ENCODE peak calls at places on chromosomes 2 and 18, in five cellular contexts. M, Q, W, O and J are unnamed samples.

GRCh38 chr18:6566338-6566911 is 151.7 kb upstream of the L3MBTL4 start:
- DNase-seq in M (peak), Q (no peak), W (peak), O (no peak), J (no peak)

GRCh38 chr2:14903709-14904374 is 271.3 kb downstream of the LRATD1 start:
- DNase-seq in M (peak), Q (no peak), W (peak), O (peak), J (no peak)

GRCh38 chr2:11397046-11397445 is 52.6 kb upstream of the ROCK2 start:
- DNase-seq in M (no peak), Q (no peak), W (no peak), O (no peak), J (no peak)

GRCh38 chr2:241867776-241868420 is 1.6 kb upstream of the RTP5 start:
- DNase-seq in M (no peak), Q (no peak), W (no peak), O (no peak), J (no peak)

GRCh38 chr18:4077204-4077603 is 377.9 kb downstream of the DLGAP1 start:
- DNase-seq in M (no peak), Q (no peak), W (no peak), O (no peak), J (no peak)

GRCh38 chr2:17799301-17800126 is 16.7 kb upstream of the MSGN1 start:
- DNase-seq in M (no peak), Q (no peak), W (no peak), O (no peak), J (no peak)

GRCh38 chr18:40673150-40673549 is 1281.9 kb upstream of the PIK3C3 start:
- DNase-seq in M (no peak), Q (no peak), W (no peak), O (no peak), J (no peak)

GRCh38 chr2:108268001-108268400 is 20.7 kb upstream of the SULT1C2 start:
- DNase-seq in M (no peak), Q (no peak), W (peak), O (no peak), J (peak)

GRCh38 chr2:86521922-86522321 is 41.3 kb downstream of the CHMP3 start:
- DNase-seq in M (no peak), Q (no peak), W (no peak), O (no peak), J (no peak)

GRCh38 chr2:154620490-154620889 is 78.0 kb upstream of the KCNJ3 start:
- DNase-seq in M (no peak), Q (no peak), W (no peak), O (no peak), J (no peak)

DNA sequence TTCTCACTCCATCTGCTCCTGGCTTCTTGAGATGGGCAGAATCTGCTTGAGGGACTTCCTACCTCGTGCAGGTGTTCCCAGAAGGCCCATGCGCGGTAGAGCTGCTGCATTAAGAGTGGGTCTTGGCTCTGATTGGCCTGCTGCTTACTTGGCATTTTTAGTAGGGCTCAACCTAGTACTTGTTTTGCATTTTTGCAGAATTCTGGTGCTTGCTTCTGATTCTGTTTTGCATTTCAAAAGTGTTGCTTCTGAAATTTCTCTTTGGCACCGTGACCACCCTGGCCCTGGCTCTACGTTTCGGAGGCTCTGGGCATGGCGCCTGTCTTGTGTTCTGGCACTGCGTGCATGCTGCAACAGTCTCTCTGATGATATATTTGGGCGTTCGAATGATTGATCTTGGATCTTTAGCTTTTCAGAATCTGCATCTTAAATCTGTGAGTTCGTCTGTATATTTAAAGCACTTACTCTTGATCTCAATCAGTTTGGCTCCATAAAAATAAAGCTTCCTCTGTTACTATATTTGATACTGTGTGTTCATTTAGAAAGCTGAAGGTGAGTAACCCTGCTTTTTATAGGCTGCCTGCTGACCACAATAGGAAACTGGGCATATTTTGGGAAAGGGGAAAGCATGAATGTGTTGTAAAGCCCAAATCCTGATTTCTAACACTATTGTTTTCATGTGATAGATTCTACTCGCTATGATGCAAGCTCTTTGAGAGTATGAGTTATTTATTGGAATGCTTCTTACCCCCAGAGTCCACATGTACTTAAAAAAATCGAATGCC is 22.2 kb downstream of the EFR3B start:
- DNase-seq in M (no peak), Q (no peak), W (peak), O (no peak), J (no peak)
- H3K9ac ChIP-seq in M (no peak), Q (no peak), W (no peak), O (no peak), J (no peak)

GRCh38 chr18:79405781-79406575 is 10.2 kb downstream of the NFATC1 start:
- DNase-seq in M (no peak), Q (no peak), W (no peak), O (no peak), J (no peak)
- H3K9ac ChIP-seq in M (no peak), Q (peak), W (no peak), O (no peak), J (no peak)

GRCh38 chr2:179900655-179901054 is 39.2 kb upstream of the ZNF385B start:
- DNase-seq in M (no peak), Q (no peak), W (peak), O (no peak), J (no peak)
- H3K9ac ChIP-seq in M (no peak), Q (no peak), W (no peak), O (no peak), J (no peak)

DNA sequence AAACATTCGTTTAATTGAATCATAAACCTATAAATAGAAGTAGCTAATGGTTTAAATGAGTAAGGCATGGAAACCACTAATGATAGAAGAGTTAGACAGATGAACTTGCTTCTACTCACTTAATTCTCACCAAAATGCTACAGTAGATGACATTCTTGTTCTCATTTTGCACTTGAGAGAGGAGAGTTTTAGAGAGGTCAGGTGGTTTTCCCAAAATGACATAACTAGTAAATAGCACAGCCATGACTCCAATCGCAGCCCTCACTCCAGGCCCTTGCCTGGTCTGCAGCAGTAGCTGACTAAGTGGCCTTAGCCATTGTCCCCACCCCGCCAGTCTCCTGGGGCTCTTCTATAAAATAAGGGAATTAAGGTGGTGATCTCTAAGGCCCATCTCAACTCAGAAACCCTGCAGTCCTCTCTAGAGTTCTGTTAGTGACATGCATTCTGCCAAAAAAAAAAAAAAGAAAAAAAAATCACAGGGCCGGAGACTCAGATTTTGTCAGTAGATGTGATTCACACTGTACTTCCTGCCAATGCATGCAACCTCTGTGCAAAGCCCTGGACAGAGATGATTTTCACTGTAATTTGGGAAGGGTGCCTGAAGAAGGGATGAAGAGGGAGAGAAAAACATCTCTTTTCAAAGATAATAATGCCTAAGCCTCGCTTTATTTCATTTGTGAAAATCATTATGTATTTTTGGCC is 221.8 kb downstream of the ANAPC1 start:
- DNase-seq in M (no peak), Q (no peak), W (peak), O (no peak), J (peak)
- H3K9ac ChIP-seq in M (no peak), Q (no peak), W (peak), O (no peak), J (peak)

GRCh38 chr2:177246000-177246399 is 18.5 kb downstream of the NFE2L2 start:
- DNase-seq in M (peak), Q (no peak), W (no peak), O (no peak), J (no peak)
- H3K9ac ChIP-seq in M (no peak), Q (no peak), W (no peak), O (no peak), J (peak)

GRCh38 chr2:23602113-23602512 is 217.1 kb downstream of the KLHL29 start:
- DNase-seq in M (no peak), Q (no peak), W (peak), O (no peak), J (peak)
- H3K9ac ChIP-seq in M (no peak), Q (no peak), W (no peak), O (no peak), J (no peak)

GRCh38 chr2:16654775-16655456 is 10.7 kb downstream of the CYRIA start:
- DNase-seq in M (no peak), Q (no peak), W (no peak), O (no peak), J (no peak)
- H3K9ac ChIP-seq in M (no peak), Q (no peak), W (no peak), O (no peak), J (peak)